ENCODE peak calls at places on chromosomes 2 and 18, in six cellular contexts. U is fibroblast of lung, I is hepatocyte, Y is tibial nerve, V is Peyer's patch, C is aorta. Q is an unnamed sample.

GRCh38 chr2:228518-229278 is 35.1 kb downstream of the SH3YL1 start:
- DNase-seq in U (no peak), I (no peak), Y (no peak), V (no peak), C (no peak), Q (no peak)

GRCh38 chr2:137942037-137942784 is 22.1 kb upstream of the HNMT start:
- DNase-seq in U (no peak), I (no peak), Y (no peak), V (no peak), C (no peak), Q (no peak)

GRCh38 chr2:20184067-20184938 is 40.6 kb downstream of the SDC1 start:
- DNase-seq in U (peak), I (peak), Y (no peak), V (no peak), C (peak), Q (no peak)

GRCh38 chr2:84870306-84870705 is 10.6 kb downstream of the TRABD2A start:
- DNase-seq in U (no peak), I (no peak), Y (no peak), V (peak), C (no peak), Q (no peak)

GRCh38 chr2:236101311-236101950 is 66.8 kb downstream of the GBX2 start:
- DNase-seq in U (no peak), I (no peak), Y (no peak), V (no peak), C (no peak), Q (no peak)

GRCh38 chr18:22170421-22171262 is 1.3 kb downstream of the GATA6 start:
- DNase-seq in U (peak), I (peak), Y (no peak), V (peak), C (peak), Q (peak)

GRCh38 chr2:196136151-196136550 is 35.2 kb downstream of the STK17B start:
- DNase-seq in U (no peak), I (no peak), Y (no peak), V (no peak), C (no peak), Q (no peak)

GRCh38 chr2:235230809-235231601 is 262.8 kb upstream of the AGAP1 start:
- DNase-seq in U (peak), I (no peak), Y (no peak), V (no peak), C (no peak), Q (no peak)

GRCh38 chr2:88081924-88082609 is 14.4 kb downstream of the SMYD1 start:
- DNase-seq in U (no peak), I (no peak), Y (no peak), V (no peak), C (no peak), Q (no peak)

GRCh38 chr2:62362561-62362960 is 143.4 kb downstream of the TMEM17 start:
- DNase-seq in U (no peak), I (peak), Y (no peak), V (no peak), C (no peak), Q (no peak)

GRCh38 chr18:54960197-54960596 is 936 bp upstream of the CCDC68 start:
- DNase-seq in U (no peak), I (no peak), Y (no peak), V (peak), C (no peak), Q (no peak)

GRCh38 chr18:54957295-54957694 is 2.0 kb downstream of the CCDC68 start:
- DNase-seq in U (peak), I (no peak), Y (no peak), V (no peak), C (no peak), Q (no peak)

GRCh38 chr18:54956506-54956905 is 2.8 kb downstream of the CCDC68 start:
- DNase-seq in U (no peak), I (no peak), Y (no peak), V (no peak), C (no peak), Q (no peak)

GRCh38 chr18:54958711-54959625 is at the start of gene CCDC68:
- DNase-seq in U (peak), I (peak), Y (no peak), V (peak), C (peak), Q (peak)

GRCh38 chr18:54957987-54958386 is 1.3 kb downstream of the CCDC68 start:
- DNase-seq in U (peak), I (peak), Y (no peak), V (peak), C (no peak), Q (no peak)
- H3K4me3 ChIP-seq in U (no peak), I (no peak), Y (no peak), V (peak), C (no peak), Q (peak)

DNA sequence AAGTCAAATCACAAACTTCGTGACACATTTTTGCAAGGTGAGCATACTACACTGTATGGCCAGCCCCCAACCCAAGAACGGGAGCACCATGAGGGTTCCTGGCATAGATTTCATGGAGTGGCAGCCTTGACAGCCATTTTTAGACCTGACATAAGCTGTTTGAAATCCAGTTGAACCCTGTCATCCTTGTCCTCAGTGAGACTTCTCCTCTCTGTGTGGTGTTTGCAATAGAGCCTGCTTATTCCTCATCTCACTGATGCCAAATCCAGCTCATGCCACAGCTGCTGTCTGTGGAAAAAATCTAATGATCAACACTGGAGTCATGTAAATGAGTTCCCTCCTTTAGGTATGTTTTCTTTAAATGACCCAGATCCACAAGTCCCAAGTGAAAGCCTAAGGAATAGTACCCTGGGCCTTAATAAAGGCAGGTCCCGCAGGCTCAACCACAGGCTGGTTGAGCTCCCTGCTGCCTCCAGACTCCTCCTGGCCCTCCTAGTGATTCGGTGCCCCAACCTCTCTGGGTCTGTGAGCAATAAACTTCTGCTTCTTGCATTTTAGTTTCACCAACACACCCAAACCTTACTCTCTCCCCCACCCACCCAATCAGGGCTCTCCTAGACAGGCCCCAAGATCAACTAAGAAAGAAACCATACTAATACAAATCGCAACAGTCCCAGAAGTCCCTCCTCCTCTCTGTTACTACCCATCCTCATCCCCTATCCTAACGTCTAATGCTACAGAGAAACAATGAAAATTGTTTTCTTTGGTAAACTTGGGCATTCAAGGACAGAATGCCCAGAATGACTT is 8.4 kb upstream of the CREG2 start:
- DNase-seq in U (no peak), I (no peak), Y (no peak), V (no peak), C (no peak), Q (no peak)
- H3K27ac ChIP-seq in U (peak), I (peak), Y (no peak), V (no peak), C (no peak), Q (no peak)

DNA sequence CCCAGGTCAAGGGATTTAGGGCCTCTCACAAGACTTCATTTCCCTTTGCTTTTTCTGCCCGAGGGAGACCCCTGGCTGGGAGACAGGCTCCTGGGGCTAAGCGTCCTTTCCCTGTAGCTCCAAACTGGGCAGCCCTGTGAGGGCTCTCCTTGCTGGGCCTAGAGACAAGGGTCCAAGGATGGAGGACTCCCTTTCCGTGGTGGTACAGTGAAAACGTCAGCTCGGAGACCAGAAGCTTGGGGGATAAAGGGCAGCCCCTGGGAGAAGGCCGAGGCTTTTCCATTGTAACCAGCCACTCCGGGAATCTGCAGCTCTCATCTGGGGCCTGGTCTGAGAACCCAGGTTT is 2.3 kb downstream of the SIX2 start:
- DNase-seq in U (no peak), I (no peak), Y (no peak), V (no peak), C (no peak), Q (no peak)
- H3K4me3 ChIP-seq in U (no peak), I (no peak), Y (no peak), V (no peak), C (no peak), Q (no peak)

GRCh38 chr2:150259746-150260145 is 227.7 kb downstream of the RND3 start:
- DNase-seq in U (peak), I (no peak), Y (no peak), V (no peak), C (no peak), Q (no peak)

GRCh38 chr2:150266931-150267330 is 220.5 kb downstream of the RND3 start:
- DNase-seq in U (no peak), I (no peak), Y (no peak), V (no peak), C (no peak), Q (no peak)

GRCh38 chr2:150264442-150264841 is 223.0 kb downstream of the RND3 start:
- DNase-seq in U (no peak), I (no peak), Y (no peak), V (no peak), C (no peak), Q (no peak)

GRCh38 chr2:150256746-150257145 is 230.7 kb downstream of the RND3 start:
- DNase-seq in U (peak), I (no peak), Y (no peak), V (no peak), C (no peak), Q (no peak)

DNA sequence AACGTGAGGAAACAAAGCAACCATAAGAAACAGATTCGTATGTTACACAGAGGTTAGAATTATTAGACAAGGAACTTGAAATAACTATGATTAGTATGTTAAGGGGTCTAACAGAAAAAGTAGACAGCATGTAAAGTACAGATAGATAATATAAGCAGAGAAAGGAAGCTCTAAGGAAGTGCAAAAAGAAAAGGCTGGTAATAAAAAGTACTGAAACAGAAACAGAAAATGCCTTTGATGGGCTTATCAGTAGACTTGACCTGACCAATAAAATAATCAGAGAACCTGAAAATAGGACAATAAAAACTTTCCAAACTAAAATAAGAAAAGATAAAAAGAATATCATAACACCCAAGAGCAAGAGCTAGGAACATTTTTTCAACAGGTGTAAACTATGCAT is 225.8 kb downstream of the RND3 start:
- DNase-seq in U (no peak), I (no peak), Y (no peak), V (no peak), C (no peak), Q (no peak)
- H3K27ac ChIP-seq in U (no peak), I (no peak), Y (no peak), V (no peak), C (no peak), Q (no peak)

GRCh38 chr2:204842731-204843490 is 297.6 kb downstream of the PARD3B start:
- DNase-seq in U (peak), I (peak), Y (peak), V (no peak), C (peak), Q (peak)
- H3K4me3 ChIP-seq in U (peak), I (no peak), Y (no peak), V (no peak), C (no peak), Q (no peak)

GRCh38 chr2:38966006-38966405 is 76.3 kb downstream of the ARHGEF33 start:
- DNase-seq in U (no peak), I (no peak), Y (no peak), V (no peak), C (no peak), Q (no peak)
- H3K27ac ChIP-seq in U (no peak), I (no peak), Y (no peak), V (no peak), C (no peak), Q (no peak)

DNA sequence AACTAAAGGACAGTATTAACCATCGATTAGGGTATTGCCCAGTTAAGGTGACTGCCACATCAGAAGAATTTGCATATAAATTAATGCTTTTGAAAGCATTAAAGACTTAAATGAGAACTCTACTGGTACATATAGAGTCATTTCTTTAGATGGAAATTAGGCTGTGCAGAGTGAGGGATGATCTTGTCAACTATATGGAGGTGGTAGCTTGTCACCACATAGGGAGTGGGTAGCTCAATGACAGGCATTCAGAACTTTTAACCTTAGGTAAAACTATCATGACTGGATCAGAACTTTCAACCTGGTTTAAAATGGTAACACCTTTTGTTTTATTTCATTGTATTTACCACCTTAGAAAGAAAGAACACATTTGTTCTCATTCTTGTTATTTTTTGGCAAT is 384.6 kb upstream of the LRRTM1 start:
- DNase-seq in U (no peak), I (no peak), Y (no peak), V (no peak), C (no peak), Q (no peak)
- H3K4me3 ChIP-seq in U (no peak), I (no peak), Y (no peak), V (no peak), C (no peak), Q (no peak)

GRCh38 chr2:120904825-120905224 is 169.2 kb downstream of the GLI2 start:
- DNase-seq in U (no peak), I (peak), Y (no peak), V (no peak), C (no peak), Q (no peak)
- H3K27ac ChIP-seq in U (no peak), I (peak), Y (peak), V (no peak), C (peak), Q (no peak)

Q was measured in heart right ventricle.